ENCODE peak calls at places on chromosomes 16 and 17, in nine cellular contexts. One of them, this sample, is unnamed.

GRCh38 chr16:20004931-20005330 is 68.8 kb downstream of the GPR139 start:
- DNase-seq in amniotic stem cell: no peak
- DNase-seq in activated T-cell treated with anti-CD3 and anti-CD28 coated beads, Interleukin-2, amount 50 U/mL, for 72 hours: no peak
- DNase-seq in spleen: no peak
- DNase-seq in EL: no peak
- DNase-seq in substantia nigra: no peak
- DNase-seq in left ventricle myocardium inferior: no peak
- DNase-seq in activated CD4-positive, alpha-beta T cell treated with anti-CD3 and anti-CD28 coated beads, Interleukin-2, amount 50 U/mL, for 1 hour: no peak
- DNase-seq in stimulated activated CD8-positive, alpha-beta memory T cell treated with anti-CD3 and anti-CD28 coated beads, Interleukin-15, amount 100 ng/mL, for 1 hour: no peak
- DNase-seq in this sample: no peak

GRCh38 chr16:67252806-67253497 is 4.2 kb downstream of the SLC9A5 start:
- DNase-seq in EL: no peak
- DNase-seq in substantia nigra: no peak
- DNase-seq in activated T-cell treated with anti-CD3 and anti-CD28 coated beads, Interleukin-2, amount 50 U/mL, for 72 hours: no peak
- DNase-seq in left ventricle myocardium inferior: no peak
- DNase-seq in stimulated activated CD8-positive, alpha-beta memory T cell treated with anti-CD3 and anti-CD28 coated beads, Interleukin-15, amount 100 ng/mL, for 1 hour: no peak
- DNase-seq in activated CD4-positive, alpha-beta T cell treated with anti-CD3 and anti-CD28 coated beads, Interleukin-2, amount 50 U/mL, for 1 hour: no peak
- DNase-seq in spleen: peak
- DNase-seq in amniotic stem cell: no peak
- DNase-seq in this sample: no peak

GRCh38 chr16:85577899-85578598 is 35.1 kb upstream of the GSE1 start:
- DNase-seq in activated CD4-positive, alpha-beta T cell treated with anti-CD3 and anti-CD28 coated beads, Interleukin-2, amount 50 U/mL, for 1 hour: no peak
- DNase-seq in activated T-cell treated with anti-CD3 and anti-CD28 coated beads, Interleukin-2, amount 50 U/mL, for 72 hours: no peak
- DNase-seq in EL: no peak
- DNase-seq in amniotic stem cell: no peak
- DNase-seq in substantia nigra: no peak
- DNase-seq in stimulated activated CD8-positive, alpha-beta memory T cell treated with anti-CD3 and anti-CD28 coated beads, Interleukin-15, amount 100 ng/mL, for 1 hour: no peak
- DNase-seq in left ventricle myocardium inferior: no peak
- DNase-seq in spleen: no peak
- DNase-seq in this sample: no peak

GRCh38 chr17:66255112-66255511 is 25.9 kb upstream of the APOH start:
- DNase-seq in substantia nigra: no peak
- DNase-seq in EL: peak
- DNase-seq in activated CD4-positive, alpha-beta T cell treated with anti-CD3 and anti-CD28 coated beads, Interleukin-2, amount 50 U/mL, for 1 hour: peak
- DNase-seq in stimulated activated CD8-positive, alpha-beta memory T cell treated with anti-CD3 and anti-CD28 coated beads, Interleukin-15, amount 100 ng/mL, for 1 hour: no peak
- DNase-seq in activated T-cell treated with anti-CD3 and anti-CD28 coated beads, Interleukin-2, amount 50 U/mL, for 72 hours: peak
- DNase-seq in left ventricle myocardium inferior: no peak
- DNase-seq in amniotic stem cell: peak
- DNase-seq in spleen: no peak
- DNase-seq in this sample: peak

GRCh38 chr17:74497471-74497870 is 31.0 kb downstream of the CD300A start:
- DNase-seq in spleen: no peak
- DNase-seq in EL: no peak
- DNase-seq in amniotic stem cell: no peak
- DNase-seq in activated T-cell treated with anti-CD3 and anti-CD28 coated beads, Interleukin-2, amount 50 U/mL, for 72 hours: no peak
- DNase-seq in substantia nigra: no peak
- DNase-seq in activated CD4-positive, alpha-beta T cell treated with anti-CD3 and anti-CD28 coated beads, Interleukin-2, amount 50 U/mL, for 1 hour: no peak
- DNase-seq in left ventricle myocardium inferior: no peak
- DNase-seq in stimulated activated CD8-positive, alpha-beta memory T cell treated with anti-CD3 and anti-CD28 coated beads, Interleukin-15, amount 100 ng/mL, for 1 hour: no peak
- DNase-seq in this sample: no peak

GRCh38 chr17:4086041-4086483 is 56.8 kb downstream of the ZZEF1 start:
- DNase-seq in stimulated activated CD8-positive, alpha-beta memory T cell treated with anti-CD3 and anti-CD28 coated beads, Interleukin-15, amount 100 ng/mL, for 1 hour: no peak
- DNase-seq in substantia nigra: no peak
- DNase-seq in spleen: no peak
- DNase-seq in EL: no peak
- DNase-seq in activated T-cell treated with anti-CD3 and anti-CD28 coated beads, Interleukin-2, amount 50 U/mL, for 72 hours: no peak
- DNase-seq in activated CD4-positive, alpha-beta T cell treated with anti-CD3 and anti-CD28 coated beads, Interleukin-2, amount 50 U/mL, for 1 hour: no peak
- DNase-seq in amniotic stem cell: no peak
- DNase-seq in left ventricle myocardium inferior: no peak
- DNase-seq in this sample: no peak

GRCh38 chr16:79128706-79129105 is 471.8 kb downstream of the MAF start:
- DNase-seq in stimulated activated CD8-positive, alpha-beta memory T cell treated with anti-CD3 and anti-CD28 coated beads, Interleukin-15, amount 100 ng/mL, for 1 hour: no peak
- DNase-seq in amniotic stem cell: no peak
- DNase-seq in activated T-cell treated with anti-CD3 and anti-CD28 coated beads, Interleukin-2, amount 50 U/mL, for 72 hours: no peak
- DNase-seq in spleen: no peak
- DNase-seq in EL: no peak
- DNase-seq in substantia nigra: peak
- DNase-seq in left ventricle myocardium inferior: no peak
- DNase-seq in activated CD4-positive, alpha-beta T cell treated with anti-CD3 and anti-CD28 coated beads, Interleukin-2, amount 50 U/mL, for 1 hour: no peak
- DNase-seq in this sample: no peak

GRCh38 chr17:40322417-40323315 is 13.7 kb downstream of the RARA start:
- DNase-seq in substantia nigra: peak
- DNase-seq in activated T-cell treated with anti-CD3 and anti-CD28 coated beads, Interleukin-2, amount 50 U/mL, for 72 hours: peak
- DNase-seq in activated CD4-positive, alpha-beta T cell treated with anti-CD3 and anti-CD28 coated beads, Interleukin-2, amount 50 U/mL, for 1 hour: peak
- DNase-seq in left ventricle myocardium inferior: peak
- DNase-seq in EL: peak
- DNase-seq in stimulated activated CD8-positive, alpha-beta memory T cell treated with anti-CD3 and anti-CD28 coated beads, Interleukin-15, amount 100 ng/mL, for 1 hour: peak
- DNase-seq in amniotic stem cell: no peak
- DNase-seq in spleen: peak
- DNase-seq in this sample: no peak

GRCh38 chr16:2912330-2913199 is 834 bp downstream of the FLYWCH1 start:
- DNase-seq in stimulated activated CD8-positive, alpha-beta memory T cell treated with anti-CD3 and anti-CD28 coated beads, Interleukin-15, amount 100 ng/mL, for 1 hour: no peak
- DNase-seq in amniotic stem cell: peak
- DNase-seq in substantia nigra: no peak
- DNase-seq in spleen: peak
- DNase-seq in activated CD4-positive, alpha-beta T cell treated with anti-CD3 and anti-CD28 coated beads, Interleukin-2, amount 50 U/mL, for 1 hour: peak
- DNase-seq in left ventricle myocardium inferior: no peak
- DNase-seq in EL: peak
- DNase-seq in activated T-cell treated with anti-CD3 and anti-CD28 coated beads, Interleukin-2, amount 50 U/mL, for 72 hours: peak
- DNase-seq in this sample: peak

GRCh38 chr17:28912938-28913333 is 10.1 kb upstream of the DHRS13 start:
- DNase-seq in left ventricle myocardium inferior: no peak
- DNase-seq in substantia nigra: no peak
- DNase-seq in activated T-cell treated with anti-CD3 and anti-CD28 coated beads, Interleukin-2, amount 50 U/mL, for 72 hours: no peak
- DNase-seq in spleen: no peak
- DNase-seq in activated CD4-positive, alpha-beta T cell treated with anti-CD3 and anti-CD28 coated beads, Interleukin-2, amount 50 U/mL, for 1 hour: no peak
- DNase-seq in stimulated activated CD8-positive, alpha-beta memory T cell treated with anti-CD3 and anti-CD28 coated beads, Interleukin-15, amount 100 ng/mL, for 1 hour: no peak
- DNase-seq in EL: no peak
- DNase-seq in amniotic stem cell: no peak
- DNase-seq in this sample: no peak

GRCh38 chr17:27494192-27495091 is 38.2 kb downstream of the KSR1 start:
- DNase-seq in activated T-cell treated with anti-CD3 and anti-CD28 coated beads, Interleukin-2, amount 50 U/mL, for 72 hours: no peak
- DNase-seq in substantia nigra: no peak
- DNase-seq in activated CD4-positive, alpha-beta T cell treated with anti-CD3 and anti-CD28 coated beads, Interleukin-2, amount 50 U/mL, for 1 hour: no peak
- DNase-seq in EL: no peak
- DNase-seq in spleen: no peak
- DNase-seq in stimulated activated CD8-positive, alpha-beta memory T cell treated with anti-CD3 and anti-CD28 coated beads, Interleukin-15, amount 100 ng/mL, for 1 hour: no peak
- DNase-seq in amniotic stem cell: no peak
- DNase-seq in left ventricle myocardium inferior: peak
- DNase-seq in this sample: peak

GRCh38 chr17:260944-261343 is 79.5 kb upstream of the DOC2B start:
- DNase-seq in left ventricle myocardium inferior: no peak
- DNase-seq in EL: no peak
- DNase-seq in spleen: peak
- DNase-seq in activated CD4-positive, alpha-beta T cell treated with anti-CD3 and anti-CD28 coated beads, Interleukin-2, amount 50 U/mL, for 1 hour: no peak
- DNase-seq in substantia nigra: no peak
- DNase-seq in amniotic stem cell: no peak
- DNase-seq in stimulated activated CD8-positive, alpha-beta memory T cell treated with anti-CD3 and anti-CD28 coated beads, Interleukin-15, amount 100 ng/mL, for 1 hour: no peak
- DNase-seq in activated T-cell treated with anti-CD3 and anti-CD28 coated beads, Interleukin-2, amount 50 U/mL, for 72 hours: no peak
- DNase-seq in this sample: no peak

GRCh38 chr17:17435323-17435722 is 41.5 kb upstream of the MED9 start:
- DNase-seq in activated T-cell treated with anti-CD3 and anti-CD28 coated beads, Interleukin-2, amount 50 U/mL, for 72 hours: no peak
- DNase-seq in EL: peak
- DNase-seq in substantia nigra: no peak
- DNase-seq in spleen: no peak
- DNase-seq in stimulated activated CD8-positive, alpha-beta memory T cell treated with anti-CD3 and anti-CD28 coated beads, Interleukin-15, amount 100 ng/mL, for 1 hour: no peak
- DNase-seq in activated CD4-positive, alpha-beta T cell treated with anti-CD3 and anti-CD28 coated beads, Interleukin-2, amount 50 U/mL, for 1 hour: no peak
- DNase-seq in left ventricle myocardium inferior: no peak
- DNase-seq in amniotic stem cell: peak
- DNase-seq in this sample: peak

GRCh38 chr17:7806592-7806991 is 27.4 kb upstream of the KDM6B start:
- DNase-seq in left ventricle myocardium inferior: no peak
- DNase-seq in stimulated activated CD8-positive, alpha-beta memory T cell treated with anti-CD3 and anti-CD28 coated beads, Interleukin-15, amount 100 ng/mL, for 1 hour: no peak
- DNase-seq in activated CD4-positive, alpha-beta T cell treated with anti-CD3 and anti-CD28 coated beads, Interleukin-2, amount 50 U/mL, for 1 hour: no peak
- DNase-seq in spleen: peak
- DNase-seq in substantia nigra: no peak
- DNase-seq in EL: no peak
- DNase-seq in amniotic stem cell: no peak
- DNase-seq in activated T-cell treated with anti-CD3 and anti-CD28 coated beads, Interleukin-2, amount 50 U/mL, for 72 hours: no peak
- DNase-seq in this sample: no peak

GRCh38 chr16:4677994-4678393 is 15.4 kb upstream of the NUDT16L1 start:
- DNase-seq in EL: no peak
- DNase-seq in amniotic stem cell: no peak
- DNase-seq in substantia nigra: no peak
- DNase-seq in activated T-cell treated with anti-CD3 and anti-CD28 coated beads, Interleukin-2, amount 50 U/mL, for 72 hours: no peak
- DNase-seq in activated CD4-positive, alpha-beta T cell treated with anti-CD3 and anti-CD28 coated beads, Interleukin-2, amount 50 U/mL, for 1 hour: no peak
- DNase-seq in spleen: no peak
- DNase-seq in left ventricle myocardium inferior: no peak
- DNase-seq in stimulated activated CD8-positive, alpha-beta memory T cell treated with anti-CD3 and anti-CD28 coated beads, Interleukin-15, amount 100 ng/mL, for 1 hour: no peak
- DNase-seq in this sample: no peak

GRCh38 chr17:1229354-1229890 is 40.8 kb upstream of the BHLHA9 start:
- DNase-seq in left ventricle myocardium inferior: peak
- DNase-seq in activated T-cell treated with anti-CD3 and anti-CD28 coated beads, Interleukin-2, amount 50 U/mL, for 72 hours: peak
- DNase-seq in activated CD4-positive, alpha-beta T cell treated with anti-CD3 and anti-CD28 coated beads, Interleukin-2, amount 50 U/mL, for 1 hour: peak
- DNase-seq in spleen: peak
- DNase-seq in EL: peak
- DNase-seq in amniotic stem cell: no peak
- DNase-seq in stimulated activated CD8-positive, alpha-beta memory T cell treated with anti-CD3 and anti-CD28 coated beads, Interleukin-15, amount 100 ng/mL, for 1 hour: no peak
- DNase-seq in substantia nigra: peak
- DNase-seq in this sample: peak

GRCh38 chr16:67917140-67917851 is 14.4 kb downstream of the CTRL start:
- DNase-seq in substantia nigra: peak
- DNase-seq in activated T-cell treated with anti-CD3 and anti-CD28 coated beads, Interleukin-2, amount 50 U/mL, for 72 hours: no peak
- DNase-seq in amniotic stem cell: no peak
- DNase-seq in spleen: no peak
- DNase-seq in EL: peak
- DNase-seq in left ventricle myocardium inferior: peak
- DNase-seq in stimulated activated CD8-positive, alpha-beta memory T cell treated with anti-CD3 and anti-CD28 coated beads, Interleukin-15, amount 100 ng/mL, for 1 hour: no peak
- DNase-seq in activated CD4-positive, alpha-beta T cell treated with anti-CD3 and anti-CD28 coated beads, Interleukin-2, amount 50 U/mL, for 1 hour: no peak
- DNase-seq in this sample: no peak

GRCh38 chr17:78230996-78231931 is at the start of gene TMEM235:
- DNase-seq in activated T-cell treated with anti-CD3 and anti-CD28 coated beads, Interleukin-2, amount 50 U/mL, for 72 hours: no peak
- DNase-seq in spleen: no peak
- DNase-seq in left ventricle myocardium inferior: no peak
- DNase-seq in activated CD4-positive, alpha-beta T cell treated with anti-CD3 and anti-CD28 coated beads, Interleukin-2, amount 50 U/mL, for 1 hour: no peak
- DNase-seq in amniotic stem cell: no peak
- DNase-seq in EL: no peak
- DNase-seq in stimulated activated CD8-positive, alpha-beta memory T cell treated with anti-CD3 and anti-CD28 coated beads, Interleukin-15, amount 100 ng/mL, for 1 hour: no peak
- DNase-seq in substantia nigra: no peak
- DNase-seq in this sample: no peak

GRCh38 chr16:86884256-86884655 is 305.9 kb downstream of the FOXL1 start:
- DNase-seq in substantia nigra: no peak
- DNase-seq in EL: peak
- DNase-seq in activated T-cell treated with anti-CD3 and anti-CD28 coated beads, Interleukin-2, amount 50 U/mL, for 72 hours: no peak
- DNase-seq in activated CD4-positive, alpha-beta T cell treated with anti-CD3 and anti-CD28 coated beads, Interleukin-2, amount 50 U/mL, for 1 hour: no peak
- DNase-seq in amniotic stem cell: no peak
- DNase-seq in stimulated activated CD8-positive, alpha-beta memory T cell treated with anti-CD3 and anti-CD28 coated beads, Interleukin-15, amount 100 ng/mL, for 1 hour: no peak
- DNase-seq in left ventricle myocardium inferior: no peak
- DNase-seq in spleen: no peak
- DNase-seq in this sample: no peak

GRCh38 chr17:61349350-61349749 is 50.3 kb upstream of the TBX2 start:
- DNase-seq in substantia nigra: no peak
- DNase-seq in EL: no peak
- DNase-seq in left ventricle myocardium inferior: no peak
- DNase-seq in spleen: peak
- DNase-seq in activated T-cell treated with anti-CD3 and anti-CD28 coated beads, Interleukin-2, amount 50 U/mL, for 72 hours: no peak
- DNase-seq in stimulated activated CD8-positive, alpha-beta memory T cell treated with anti-CD3 and anti-CD28 coated beads, Interleukin-15, amount 100 ng/mL, for 1 hour: no peak
- DNase-seq in amniotic stem cell: no peak
- DNase-seq in activated CD4-positive, alpha-beta T cell treated with anti-CD3 and anti-CD28 coated beads, Interleukin-2, amount 50 U/mL, for 1 hour: no peak
- DNase-seq in this sample: peak

GRCh38 chr17:64255764-64256163 is 7.3 kb downstream of the TEX2 start:
- DNase-seq in substantia nigra: no peak
- DNase-seq in EL: no peak
- DNase-seq in activated CD4-positive, alpha-beta T cell treated with anti-CD3 and anti-CD28 coated beads, Interleukin-2, amount 50 U/mL, for 1 hour: no peak
- DNase-seq in amniotic stem cell: no peak
- DNase-seq in activated T-cell treated with anti-CD3 and anti-CD28 coated beads, Interleukin-2, amount 50 U/mL, for 72 hours: no peak
- DNase-seq in stimulated activated CD8-positive, alpha-beta memory T cell treated with anti-CD3 and anti-CD28 coated beads, Interleukin-15, amount 100 ng/mL, for 1 hour: no peak
- DNase-seq in left ventricle myocardium inferior: no peak
- DNase-seq in spleen: no peak
- DNase-seq in this sample: no peak

GRCh38 chr17:32859857-32860525 is 16.9 kb downstream of the MYO1D start:
- DNase-seq in activated T-cell treated with anti-CD3 and anti-CD28 coated beads, Interleukin-2, amount 50 U/mL, for 72 hours: no peak
- DNase-seq in activated CD4-positive, alpha-beta T cell treated with anti-CD3 and anti-CD28 coated beads, Interleukin-2, amount 50 U/mL, for 1 hour: no peak
- DNase-seq in substantia nigra: no peak
- DNase-seq in EL: no peak
- DNase-seq in amniotic stem cell: no peak
- DNase-seq in stimulated activated CD8-positive, alpha-beta memory T cell treated with anti-CD3 and anti-CD28 coated beads, Interleukin-15, amount 100 ng/mL, for 1 hour: no peak
- DNase-seq in spleen: no peak
- DNase-seq in left ventricle myocardium inferior: no peak
- DNase-seq in this sample: peak

GRCh38 chr17:46063239-46063638 is 64.2 kb downstream of the STH start:
- DNase-seq in spleen: no peak
- DNase-seq in amniotic stem cell: peak
- DNase-seq in activated T-cell treated with anti-CD3 and anti-CD28 coated beads, Interleukin-2, amount 50 U/mL, for 72 hours: no peak
- DNase-seq in EL: peak
- DNase-seq in left ventricle myocardium inferior: no peak
- DNase-seq in substantia nigra: no peak
- DNase-seq in stimulated activated CD8-positive, alpha-beta memory T cell treated with anti-CD3 and anti-CD28 coated beads, Interleukin-15, amount 100 ng/mL, for 1 hour: no peak
- DNase-seq in activated CD4-positive, alpha-beta T cell treated with anti-CD3 and anti-CD28 coated beads, Interleukin-2, amount 50 U/mL, for 1 hour: no peak
- DNase-seq in this sample: peak

GRCh38 chr16:66481943-66482390 is 54.9 kb downstream of the BEAN1 start:
- DNase-seq in stimulated activated CD8-positive, alpha-beta memory T cell treated with anti-CD3 and anti-CD28 coated beads, Interleukin-15, amount 100 ng/mL, for 1 hour: no peak
- DNase-seq in substantia nigra: no peak
- DNase-seq in spleen: no peak
- DNase-seq in left ventricle myocardium inferior: no peak
- DNase-seq in activated T-cell treated with anti-CD3 and anti-CD28 coated beads, Interleukin-2, amount 50 U/mL, for 72 hours: no peak
- DNase-seq in EL: no peak
- DNase-seq in amniotic stem cell: no peak
- DNase-seq in activated CD4-positive, alpha-beta T cell treated with anti-CD3 and anti-CD28 coated beads, Interleukin-2, amount 50 U/mL, for 1 hour: no peak
- DNase-seq in this sample: no peak

GRCh38 chr17:18033442-18034099 is 5.4 kb downstream of the ATPAF2 start:
- DNase-seq in activated T-cell treated with anti-CD3 and anti-CD28 coated beads, Interleukin-2, amount 50 U/mL, for 72 hours: peak
- DNase-seq in EL: peak
- DNase-seq in activated CD4-positive, alpha-beta T cell treated with anti-CD3 and anti-CD28 coated beads, Interleukin-2, amount 50 U/mL, for 1 hour: peak
- DNase-seq in substantia nigra: no peak
- DNase-seq in spleen: no peak
- DNase-seq in stimulated activated CD8-positive, alpha-beta memory T cell treated with anti-CD3 and anti-CD28 coated beads, Interleukin-15, amount 100 ng/mL, for 1 hour: no peak
- DNase-seq in amniotic stem cell: peak
- DNase-seq in left ventricle myocardium inferior: no peak
- DNase-seq in this sample: peak

GRCh38 chr17:82272495-82273326 is 789 bp downstream of the CSNK1D start:
- DNase-seq in spleen: peak
- DNase-seq in stimulated activated CD8-positive, alpha-beta memory T cell treated with anti-CD3 and anti-CD28 coated beads, Interleukin-15, amount 100 ng/mL, for 1 hour: no peak
- DNase-seq in amniotic stem cell: no peak
- DNase-seq in substantia nigra: no peak
- DNase-seq in left ventricle myocardium inferior: peak
- DNase-seq in activated CD4-positive, alpha-beta T cell treated with anti-CD3 and anti-CD28 coated beads, Interleukin-2, amount 50 U/mL, for 1 hour: peak
- DNase-seq in activated T-cell treated with anti-CD3 and anti-CD28 coated beads, Interleukin-2, amount 50 U/mL, for 72 hours: peak
- DNase-seq in EL: no peak
- DNase-seq in this sample: no peak

GRCh38 chr17:4703330-4703691 is 626 bp downstream of the PELP1 start:
- DNase-seq in spleen: no peak
- DNase-seq in amniotic stem cell: no peak
- DNase-seq in EL: no peak
- DNase-seq in activated CD4-positive, alpha-beta T cell treated with anti-CD3 and anti-CD28 coated beads, Interleukin-2, amount 50 U/mL, for 1 hour: no peak
- DNase-seq in activated T-cell treated with anti-CD3 and anti-CD28 coated beads, Interleukin-2, amount 50 U/mL, for 72 hours: no peak
- DNase-seq in substantia nigra: no peak
- DNase-seq in stimulated activated CD8-positive, alpha-beta memory T cell treated with anti-CD3 and anti-CD28 coated beads, Interleukin-15, amount 100 ng/mL, for 1 hour: no peak
- DNase-seq in left ventricle myocardium inferior: no peak
- DNase-seq in this sample: no peak

GRCh38 chr17:79981090-79981489 is 54.6 kb downstream of the TBC1D16 start:
- DNase-seq in activated CD4-positive, alpha-beta T cell treated with anti-CD3 and anti-CD28 coated beads, Interleukin-2, amount 50 U/mL, for 1 hour: no peak
- DNase-seq in stimulated activated CD8-positive, alpha-beta memory T cell treated with anti-CD3 and anti-CD28 coated beads, Interleukin-15, amount 100 ng/mL, for 1 hour: no peak
- DNase-seq in amniotic stem cell: no peak
- DNase-seq in activated T-cell treated with anti-CD3 and anti-CD28 coated beads, Interleukin-2, amount 50 U/mL, for 72 hours: no peak
- DNase-seq in substantia nigra: no peak
- DNase-seq in left ventricle myocardium inferior: no peak
- DNase-seq in EL: no peak
- DNase-seq in spleen: peak
- DNase-seq in this sample: no peak